ENCODE peak calls at places on chromosome 3, in four cellular contexts. Q is SW 1271, L is SK-MEL-5, P is PC-3. O is an unnamed sample.

GRCh38 chr3:80771085-80771484 is 990.4 kb downstream of the GBE1 start:
- DNase-seq in L (peak), Q (no peak), P (peak), O (no peak)

GRCh38 chr3:118480101-118480860 is 554.4 kb downstream of the IGSF11 start:
- DNase-seq in P (no peak), L (no peak), Q (no peak), O (no peak)

GRCh38 chr3:60998855-60999254 is 252.4 kb downstream of the FHIT start:
- DNase-seq in P (peak), Q (no peak), L (no peak), O (no peak)

GRCh38 chr3:27939940-27940339 is 217.8 kb upstream of the EOMES start:
- DNase-seq in P (no peak), Q (no peak), L (peak), O (no peak)

GRCh38 chr3:65425880-65426279 is 612.8 kb downstream of the MAGI1 start:
- DNase-seq in P (peak), Q (no peak), L (peak), O (no peak)

GRCh38 chr3:193829781-193830180 is 236.8 kb downstream of the OPA1 start:
- DNase-seq in P (peak), Q (no peak), L (no peak), O (no peak)

GRCh38 chr3:129890125-129890524 is 3.4 kb downstream of the TMCC1 start:
- DNase-seq in Q (no peak), L (peak), P (no peak), O (no peak)

GRCh38 chr3:144989756-144990155 is 1018.1 kb downstream of the DIPK2A start:
- DNase-seq in P (peak), Q (no peak), L (no peak), O (no peak)

GRCh38 chr3:153572165-153572564 is 410.1 kb downstream of the RAP2B start:
- DNase-seq in P (no peak), L (peak), Q (no peak), O (no peak)

GRCh38 chr3:157786216-157786615 is 283.0 kb upstream of the VEPH1 start:
- DNase-seq in P (peak), L (no peak), Q (peak), O (no peak)

GRCh38 chr3:134030801-134031619 is 1.3 kb upstream of the SLCO2A1 start:
- DNase-seq in Q (no peak), P (no peak), L (no peak), O (no peak)

GRCh38 chr3:167662919-167663400 is 9.2 kb upstream of the WDR49 start:
- DNase-seq in Q (no peak), L (no peak), P (no peak), O (no peak)

GRCh38 chr3:38404286-38404685 is 49.4 kb upstream of the ACVR2B start:
- DNase-seq in L (no peak), Q (no peak), P (peak), O (no peak)

GRCh38 chr3:68207327-68207726 is 552.9 kb upstream of the SUCLG2 start:
- DNase-seq in P (no peak), L (no peak), Q (no peak), O (no peak)

GRCh38 chr3:194540268-194540937 is 53.6 kb upstream of the ATP13A3 start:
- DNase-seq in Q (no peak), P (no peak), L (no peak), O (no peak)

GRCh38 chr3:82978368-82978767 is 1216.9 kb upstream of the GBE1 start:
- DNase-seq in Q (no peak), L (peak), P (no peak), O (no peak)

GRCh38 chr3:11717768-11718581 is 74.3 kb upstream of the VGLL4 start:
- DNase-seq in P (peak), L (peak), Q (no peak), O (no peak)

GRCh38 chr3:12707425-12707824 is 43.5 kb upstream of the RAF1 start:
- DNase-seq in L (no peak), P (peak), Q (no peak), O (no peak)

GRCh38 chr3:152365766-152366593 is 97.3 kb downstream of the MBNL1 start:
- DNase-seq in Q (no peak), P (peak), L (peak), O (no peak)

GRCh38 chr3:176795897-176796296 is 401.4 kb downstream of the TBL1XR1 start:
- DNase-seq in Q (no peak), P (no peak), L (no peak), O (no peak)

GRCh38 chr3:8143186-8143585 is 358.4 kb upstream of the LMCD1 start:
- DNase-seq in P (peak), Q (no peak), L (no peak), O (no peak)

GRCh38 chr3:18500322-18500721 is 75.2 kb upstream of the SATB1 start:
- DNase-seq in L (no peak), P (peak), Q (no peak), O (no peak)

GRCh38 chr3:49723301-49723630 is 485 bp downstream of the GMPPB start:
- DNase-seq in L (peak), P (peak), Q (no peak), O (peak)

GRCh38 chr3:38528457-38528856 is 32.3 kb downstream of the EXOG start:
- DNase-seq in Q (peak), L (peak), P (peak), O (no peak)

GRCh38 chr3:141094851-141095545 is 43.9 kb downstream of the SPSB4 start:
- DNase-seq in P (no peak), L (no peak), Q (no peak), O (peak)

GRCh38 chr3:186254676-186255665 is 107.1 kb downstream of the DGKG start:
- DNase-seq in P (peak), L (no peak), Q (no peak), O (no peak)

GRCh38 chr3:10365791-10366190 is 44.9 kb upstream of the SEC13 start:
- DNase-seq in L (no peak), Q (no peak), P (no peak), O (no peak)

GRCh38 chr3:59469948-59470723 is 420.3 kb upstream of the CFAP20DC start:
- DNase-seq in P (peak), L (no peak), Q (no peak), O (no peak)

GRCh38 chr3:52086939-52087675 is 30.7 kb upstream of the DUSP7 start:
- DNase-seq in Q (no peak), L (no peak), P (no peak), O (no peak)

GRCh38 chr3:59772416-59773408 is 722.9 kb upstream of the CFAP20DC start:
- DNase-seq in P (no peak), L (no peak), Q (no peak), O (no peak)

GRCh38 chr3:175704366-175705041 is 845.4 kb downstream of the NAALADL2 start:
- DNase-seq in P (no peak), Q (no peak), L (no peak), O (no peak)

GRCh38 chr3:171783086-171783485 is 27.2 kb downstream of the PLD1 start:
- DNase-seq in Q (no peak), P (no peak), L (no peak), O (no peak)

O was measured in cardiac septum.